ENCODE peak calls at places on chromosomes 5 and 9, in seven cellular contexts. K is OCI-LY7, J is HL-60, Q is gastrocnemius medialis, B is heart right ventricle, Y is tibial artery, Z is AG04450. W is an unnamed sample.

GRCh38 chr5:145681686-145682085 is 153.5 kb downstream of the PRELID2 start:
- DNase-seq in K (peak; percentile 78), J (peak; percentile 50), Q (peak; percentile 8), B (no peak), Y (no peak), Z (peak; percentile 20), W (peak; percentile 74)

GRCh38 chr5:138716456-138716924 is 36.7 kb upstream of the CTNNA1 start:
- DNase-seq in K (no peak), J (no peak), Q (no peak), B (no peak), Y (no peak), Z (no peak), W (peak; percentile 77)

GRCh38 chr9:116391306-116391900 is 237.8 kb downstream of the PAPPA start:
- DNase-seq in K (no peak), J (no peak), Q (no peak), B (no peak), Y (no peak), Z (peak; percentile 20), W (peak; percentile 22)

GRCh38 chr5:902129-902916 is 9.6 kb downstream of the TRIP13 start:
- DNase-seq in K (no peak), J (no peak), Q (no peak), B (no peak), Y (no peak), Z (no peak), W (no peak)

GRCh38 chr9:133784731-133785561 is 46.8 kb upstream of the SARDH start:
- DNase-seq in K (no peak), J (no peak), Q (no peak), B (no peak), Y (no peak), Z (no peak), W (no peak)

GRCh38 chr5:95620870-95621838 is 1.3 kb downstream of the GPR150 start:
- DNase-seq in K (no peak), J (no peak), Q (no peak), B (peak; percentile 44), Y (peak; percentile 69), Z (no peak), W (peak; percentile 46)

GRCh38 chr5:114176356-114176755 is 185.5 kb upstream of the KCNN2 start:
- DNase-seq in K (no peak), J (no peak), Q (no peak), B (no peak), Y (no peak), Z (no peak), W (no peak)

GRCh38 chr9:119839888-119840287 is 470.7 kb upstream of the BRINP1 start:
- DNase-seq in K (no peak), J (no peak), Q (no peak), B (no peak), Y (no peak), Z (no peak), W (no peak)

GRCh38 chr5:179319741-179320281 is 25.4 kb downstream of the ADAMTS2 start:
- DNase-seq in K (no peak), J (no peak), Q (no peak), B (peak; percentile 15), Y (peak; percentile 90), Z (no peak), W (peak; percentile 71)

GRCh38 chr5:123496892-123497291 is 15.1 kb upstream of the CSNK1G3 start:
- DNase-seq in K (no peak), J (no peak), Q (no peak), B (no peak), Y (no peak), Z (no peak), W (no peak)

GRCh38 chr9:125886365-125886764 is 139.2 kb downstream of the PBX3 start:
- DNase-seq in K (no peak), J (no peak), Q (no peak), B (no peak), Y (no peak), Z (no peak), W (no peak)

GRCh38 chr5:154972476-154973080 is 31.7 kb downstream of the MRPL22 start:
- DNase-seq in K (peak; percentile 25), J (no peak), Q (no peak), B (no peak), Y (no peak), Z (no peak), W (peak; percentile 66)

GRCh38 chr9:134643306-134643705 is 1.7 kb downstream of the COL5A1 start:
- DNase-seq in K (no peak), J (no peak), Q (no peak), B (no peak), Y (no peak), Z (no peak), W (no peak)

GRCh38 chr5:57650360-57651069 is 167.9 kb upstream of the ACTBL2 start:
- DNase-seq in K (peak; percentile 29), J (no peak), Q (no peak), B (no peak), Y (no peak), Z (no peak), W (peak; percentile 48)

GRCh38 chr9:13758876-13759275 is 479.4 kb upstream of the MPDZ start:
- DNase-seq in K (no peak), J (no peak), Q (no peak), B (peak; percentile 40), Y (no peak), Z (no peak), W (no peak)

GRCh38 chr5:173765030-173765644 is 123.0 kb upstream of the CPEB4 start:
- DNase-seq in K (no peak), J (no peak), Q (no peak), B (no peak), Y (no peak), Z (no peak), W (no peak)

GRCh38 chr5:173763410-173763809 is 124.7 kb upstream of the CPEB4 start:
- DNase-seq in K (no peak), J (no peak), Q (no peak), B (no peak), Y (no peak), Z (no peak), W (no peak)

GRCh38 chr5:173765661-173766060 is 122.5 kb upstream of the CPEB4 start:
- DNase-seq in K (no peak), J (no peak), Q (no peak), B (no peak), Y (no peak), Z (no peak), W (no peak)

GRCh38 chr5:173762930-173763329 is 125.2 kb upstream of the CPEB4 start:
- DNase-seq in K (no peak), J (no peak), Q (no peak), B (no peak), Y (no peak), Z (no peak), W (no peak)

GRCh38 chr5:173764321-173765029 is 123.7 kb upstream of the CPEB4 start:
- DNase-seq in K (peak; percentile 60), J (no peak), Q (peak; percentile 91), B (peak; percentile 79), Y (peak; percentile 86), Z (peak; percentile 89), W (peak; percentile 95)
- TF ChIP-seq CTCF in K (no peak), J (no peak), Q (no peak), B (no peak), Y (no peak), Z (no peak), W (no peak)

GRCh38 chr9:129405089-129405830 is 215.6 kb downstream of the C9orf50 start:
- DNase-seq in K (no peak), J (no peak), Q (no peak), B (no peak), Y (no peak), Z (no peak), W (no peak)
- H3K27ac ChIP-seq in K (no peak overlapping the region), J (no peak overlapping the region), Q (no peak overlapping the region), B (no peak overlapping the region), Y (no peak overlapping the region), Z (no peak overlapping the region), W (no peak overlapping the region)

GRCh38 chr9:95028855-95029219 is 288.7 kb downstream of the FANCC start:
- DNase-seq in K (no peak), J (no peak), Q (no peak), B (no peak), Y (no peak), Z (no peak), W (no peak)

GRCh38 chr9:95027914-95028854 is 289.3 kb downstream of the FANCC start:
- DNase-seq in K (no peak), J (no peak), Q (no peak), B (no peak), Y (no peak), Z (no peak), W (no peak)

GRCh38 chr9:95023217-95024003 is 294.1 kb downstream of the FANCC start:
- DNase-seq in K (no peak), J (no peak), Q (no peak), B (peak; percentile 41), Y (no peak), Z (no peak), W (no peak)

GRCh38 chr9:95024097-95024671 is 293.3 kb downstream of the FANCC start:
- DNase-seq in K (no peak), J (no peak), Q (peak; percentile 71), B (peak; percentile 37), Y (peak; percentile 80), Z (no peak), W (no peak)

DNA sequence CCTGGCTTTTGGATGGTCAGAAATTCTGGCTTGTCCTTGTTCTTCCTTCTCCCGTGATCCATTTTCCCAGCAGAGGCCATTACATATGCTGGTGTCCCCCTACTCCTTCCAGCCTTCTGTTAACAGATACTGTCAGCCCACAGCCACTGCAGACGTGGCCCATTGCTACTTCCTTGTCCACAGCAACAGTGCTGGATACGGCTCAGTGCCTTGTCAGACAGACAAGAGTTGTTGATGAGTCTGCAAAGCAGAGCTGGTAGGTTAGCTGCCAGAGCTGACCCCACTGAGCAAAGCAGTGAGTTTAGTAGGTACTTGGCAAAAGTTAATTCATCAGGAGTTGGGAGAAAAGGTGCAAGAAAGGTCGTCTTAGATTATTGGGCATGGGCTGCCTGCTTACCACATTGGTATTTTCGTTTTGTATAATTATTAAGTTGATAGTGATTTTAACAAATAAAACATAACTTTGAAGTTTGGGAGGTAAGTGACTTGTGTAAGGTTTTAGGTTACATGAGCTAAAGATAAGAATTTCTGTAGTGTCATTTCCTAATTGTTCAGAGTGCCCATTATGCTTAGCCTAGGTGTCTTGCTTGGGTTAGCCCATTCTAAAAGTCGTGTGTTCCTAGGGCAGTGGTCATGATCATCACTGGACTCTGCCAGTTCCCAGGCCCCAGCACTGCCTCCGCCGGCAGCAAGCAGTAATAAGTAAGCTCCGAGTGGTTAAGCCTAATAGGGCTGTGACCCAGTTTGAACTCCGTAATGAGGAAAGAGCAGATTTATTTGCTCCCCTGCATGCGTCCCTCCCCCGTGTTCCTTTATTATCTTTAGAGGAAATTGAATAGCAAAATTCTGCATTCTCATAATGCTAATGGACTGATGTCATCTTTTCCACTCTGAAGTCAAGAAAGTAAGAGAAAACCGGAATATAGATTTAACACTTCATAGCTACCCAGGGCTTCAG is 292.0 kb downstream of the FANCC start:
- DNase-seq in K (no peak), J (no peak), Q (peak; percentile 80), B (peak; percentile 50), Y (peak; percentile 89), Z (peak; percentile 68), W (peak; percentile 97)
- TF ChIP-seq CTCF in K (no peak), J (no peak), Q (peak; percentile 49), B (peak; percentile 32), Y (peak; percentile 50), Z (peak; percentile 52), W (peak; percentile 63)

DNA sequence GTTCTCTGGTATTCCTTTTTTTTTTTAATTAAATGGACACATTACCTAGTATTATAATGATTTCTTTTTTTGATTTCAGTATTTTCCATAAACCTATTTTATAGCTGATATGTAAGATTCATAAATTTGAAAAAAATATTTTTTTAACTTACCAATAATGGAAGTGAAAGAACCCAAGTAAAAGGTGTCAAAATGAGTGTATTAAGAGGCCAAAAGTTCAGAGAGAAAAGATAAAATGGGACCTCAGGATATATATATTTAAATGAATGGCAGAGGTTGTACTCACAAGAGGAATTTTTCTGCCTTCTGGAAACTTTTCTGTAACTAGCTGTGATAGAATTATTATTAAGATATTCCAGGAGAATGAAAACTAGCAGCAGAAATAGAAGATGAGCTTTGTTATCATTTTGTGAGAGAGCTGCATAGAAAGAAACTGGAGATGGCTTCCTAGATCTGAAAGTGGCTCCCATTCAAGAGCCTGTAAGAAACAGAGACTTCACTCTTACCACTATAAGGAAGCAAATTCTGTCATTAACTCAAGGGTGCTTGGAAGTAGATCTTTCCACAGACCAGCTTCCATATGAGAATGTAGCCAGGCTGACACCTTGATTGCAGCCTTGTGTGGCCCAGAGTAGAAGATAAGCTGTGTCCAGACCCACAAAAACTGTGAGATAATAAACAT is 91.7 kb downstream of the MRPS30 start:
- DNase-seq in K (no peak), J (no peak), Q (no peak), B (no peak), Y (no peak), Z (no peak), W (no peak)
- H3K27ac ChIP-seq in K (no peak overlapping the region), J (no peak overlapping the region), Q (no peak overlapping the region), B (no peak overlapping the region), Y (no peak overlapping the region), Z (no peak overlapping the region), W (no peak overlapping the region)